ENCODE peak calls at places on chromosomes 7 and 10, in five cellular contexts. Y is skeletal muscle cell, Z is tibial artery, I is mammary epithelial cell, V is GM20000. D is an unnamed sample.

GRCh38 chr7:128014864-128015263 is 16.4 kb downstream of the LRRC4 start:
- DNase-seq in Y (no peak), Z (no peak), I (peak), V (no peak), D (no peak)

GRCh38 chr7:129381710-129382484 is 52.3 kb upstream of the STRIP2 start:
- DNase-seq in Y (no peak), Z (no peak), I (no peak), V (no peak), D (no peak)

GRCh38 chr10:44046605-44047004 is 338.3 kb downstream of the CXCL12 start:
- DNase-seq in Y (no peak), Z (no peak), I (peak), V (no peak), D (no peak)

GRCh38 chr7:15007507-15007906 is 105.0 kb upstream of the DGKB start:
- DNase-seq in Y (no peak), Z (no peak), I (peak), V (no peak), D (no peak)

GRCh38 chr7:136386876-136387275 is 409.7 kb upstream of the MTPN start:
- DNase-seq in Y (no peak), Z (no peak), I (no peak), V (no peak), D (no peak)

GRCh38 chr10:82027711-82028110 is 152.7 kb downstream of the NRG3 start:
- DNase-seq in Y (no peak), Z (no peak), I (no peak), V (no peak), D (no peak)

GRCh38 chr10:1687190-1687589 is 50.1 kb downstream of the ADARB2 start:
- DNase-seq in Y (no peak), Z (no peak), I (no peak), V (no peak), D (no peak)

GRCh38 chr10:124642076-124642710 is 102.0 kb downstream of the FAM53B start:
- DNase-seq in Y (no peak), Z (no peak), I (no peak), V (no peak), D (no peak)

GRCh38 chr10:22501863-22502262 is 156.6 kb downstream of the SPAG6 start:
- DNase-seq in Y (no peak), Z (no peak), I (no peak), V (no peak), D (no peak)

GRCh38 chr10:100848770-100849169 is 64.0 kb upstream of the SLF2 start:
- DNase-seq in Y (no peak), Z (no peak), I (no peak), V (no peak), D (no peak)

D was measured in GM12892.